ENCODE peak calls at places on chromosome 3, in five cellular contexts. O, A, Y, R and Z are unnamed samples.

GRCh38 chr3:13546667-13547171 is 2.2 kb upstream of the FBLN2 start:
- DNase-seq in O (no peak), A (peak), Y (peak), R (no peak), Z (peak)

GRCh38 chr3:173588547-173588946 is 191.0 kb downstream of the NLGN1 start:
- DNase-seq in O (no peak), A (no peak), Y (no peak), R (no peak), Z (no peak)

GRCh38 chr3:168341192-168341816 is 245.6 kb upstream of the GOLIM4 start:
- DNase-seq in O (no peak), A (no peak), Y (no peak), R (no peak), Z (peak)

GRCh38 chr3:37734886-37735285 is 126.8 kb upstream of the CTDSPL start:
- DNase-seq in O (no peak), A (no peak), Y (no peak), R (peak), Z (no peak)

GRCh38 chr3:151395806-151396205 is 11.3 kb upstream of the P2RY12 start:
- DNase-seq in O (no peak), A (no peak), Y (peak), R (no peak), Z (peak)

GRCh38 chr3:62559831-62560445 is 186.6 kb upstream of the FEZF2 start:
- DNase-seq in O (no peak), A (no peak), Y (peak), R (no peak), Z (peak)

GRCh38 chr3:49462222-49462621 is 7.8 kb upstream of the DAG1 start:
- DNase-seq in O (no peak), A (no peak), Y (peak), R (no peak), Z (peak)

GRCh38 chr3:106533097-106533496 is 664.3 kb upstream of the CBLB start:
- DNase-seq in O (no peak), A (no peak), Y (no peak), R (no peak), Z (no peak)

GRCh38 chr3:63351159-63352007 is 73.3 kb downstream of the SYNPR start:
- DNase-seq in O (peak), A (no peak), Y (peak), R (no peak), Z (peak)

GRCh38 chr3:46398186-46398955 is 8.5 kb downstream of the CCR5AS start:
- DNase-seq in O (no peak), A (no peak), Y (no peak), R (no peak), Z (no peak)

GRCh38 chr3:140910860-140911259 is 30.8 kb upstream of the SLC25A36 start:
- DNase-seq in O (peak), A (peak), Y (peak), R (peak), Z (peak)

GRCh38 chr3:97125902-97126499 is 311.6 kb downstream of the EPHA6 start:
- DNase-seq in O (no peak), A (peak), Y (no peak), R (no peak), Z (no peak)

GRCh38 chr3:136042608-136043221 is 77.2 kb downstream of the PPP2R3A start:
- DNase-seq in O (peak), A (no peak), Y (peak), R (no peak), Z (peak)

GRCh38 chr3:14876942-14877341 is 58.2 kb downstream of the FGD5 start:
- DNase-seq in O (no peak), A (no peak), Y (no peak), R (no peak), Z (no peak)
- H3K4me2 ChIP-seq in O (no peak), A (no peak), Y (no peak), R (no peak), Z (no peak)

GRCh38 chr3:70728311-70728710 is 415.9 kb upstream of the MDFIC2 start:
- DNase-seq in O (no peak), A (no peak), Y (no peak), R (no peak), Z (peak)
- H2BK12ac ChIP-seq in O (no peak), A (no peak), Y (no peak), R (no peak), Z (no peak)

GRCh38 chr3:116005404-116005803 is 382.1 kb downstream of the GAP43 start:
- DNase-seq in O (no peak), A (no peak), Y (no peak), R (no peak), Z (peak)
- H3K4me2 ChIP-seq in O (no peak), A (no peak), Y (no peak), R (no peak), Z (no peak)

GRCh38 chr3:188788621-188789081 is 383.1 kb upstream of the TPRG1 start:
- DNase-seq in O (no peak), A (no peak), Y (peak), R (no peak), Z (peak)
- H2BK12ac ChIP-seq in O (no peak), A (no peak), Y (no peak), R (no peak), Z (no peak)

GRCh38 chr3:196414469-196414868 is 17.8 kb downstream of the UBXN7 start:
- DNase-seq in O (no peak), A (no peak), Y (no peak), R (no peak), Z (peak)
- H3K4me2 ChIP-seq in O (no peak), A (no peak), Y (no peak), R (no peak), Z (no peak)

GRCh38 chr3:157226173-157226847 is 66.4 kb upstream of the CCNL1 start:
- DNase-seq in O (no peak), A (no peak), Y (no peak), R (no peak), Z (no peak)
- H2BK12ac ChIP-seq in O (no peak), A (no peak), Y (no peak), R (no peak), Z (no peak)

DNA sequence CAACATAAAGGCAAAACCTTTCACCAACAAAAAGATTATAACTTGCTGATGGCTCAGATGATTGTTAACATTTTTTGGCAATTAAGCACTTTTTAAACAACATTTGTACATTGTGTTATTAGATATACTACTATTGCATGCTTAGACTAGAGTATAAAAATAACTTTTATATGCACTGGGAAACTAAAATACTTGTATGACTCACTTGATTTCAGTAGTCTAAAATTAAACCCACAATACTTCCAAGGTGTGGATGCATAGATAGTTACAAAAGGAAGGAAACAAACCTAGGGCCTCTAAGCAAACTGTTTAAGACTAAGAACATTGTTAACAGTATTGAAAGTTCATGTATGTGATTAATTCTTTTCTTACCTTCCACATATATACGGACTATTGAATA is 1521.5 kb downstream of the OTOL1 start:
- DNase-seq in O (no peak), A (no peak), Y (no peak), R (no peak), Z (no peak)
- H3K4me2 ChIP-seq in O (no peak), A (no peak), Y (no peak), R (no peak), Z (no peak)

GRCh38 chr3:181369637-181370036 is 342.1 kb upstream of the SOX2 start:
- DNase-seq in O (no peak), A (no peak), Y (no peak), R (no peak), Z (no peak)
- H2BK12ac ChIP-seq in O (no peak), A (no peak), Y (no peak), R (no peak), Z (no peak)

DNA sequence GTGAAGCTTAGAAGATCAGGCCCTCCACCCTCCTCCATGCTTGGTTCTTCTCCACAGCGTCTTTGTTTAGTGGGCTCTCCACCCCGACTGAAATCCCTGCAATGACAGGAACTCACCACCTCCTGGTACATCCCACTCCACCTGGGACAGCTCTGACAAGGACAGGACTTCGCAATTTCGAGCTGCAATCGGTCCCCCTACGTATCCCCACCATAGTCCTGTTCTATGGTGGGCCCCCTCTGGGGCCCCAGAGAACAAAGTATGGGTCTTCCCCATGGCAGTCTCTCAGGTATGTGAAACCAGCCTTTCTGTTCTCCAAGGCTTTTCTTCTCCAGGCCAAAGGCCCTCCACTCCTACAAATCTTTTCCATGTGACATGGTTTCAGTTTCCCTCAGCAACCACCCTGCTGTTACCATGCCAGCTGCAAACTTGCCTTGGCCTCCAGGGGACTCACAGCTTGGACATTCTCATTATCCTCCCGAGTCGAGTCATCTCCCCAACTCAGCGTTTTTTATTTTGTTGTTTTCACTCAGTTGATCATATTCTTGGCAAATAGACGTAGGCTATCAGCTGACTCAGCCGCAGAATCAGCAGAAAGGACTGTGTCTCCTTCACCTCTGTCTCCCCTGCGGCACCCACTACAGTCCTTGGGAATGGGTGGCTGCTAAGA is 233.3 kb downstream of the OPA1 start:
- DNase-seq in O (no peak), A (no peak), Y (peak), R (no peak), Z (peak)
- H3K4me2 ChIP-seq in O (no peak), A (no peak), Y (no peak), R (no peak), Z (no peak)

DNA sequence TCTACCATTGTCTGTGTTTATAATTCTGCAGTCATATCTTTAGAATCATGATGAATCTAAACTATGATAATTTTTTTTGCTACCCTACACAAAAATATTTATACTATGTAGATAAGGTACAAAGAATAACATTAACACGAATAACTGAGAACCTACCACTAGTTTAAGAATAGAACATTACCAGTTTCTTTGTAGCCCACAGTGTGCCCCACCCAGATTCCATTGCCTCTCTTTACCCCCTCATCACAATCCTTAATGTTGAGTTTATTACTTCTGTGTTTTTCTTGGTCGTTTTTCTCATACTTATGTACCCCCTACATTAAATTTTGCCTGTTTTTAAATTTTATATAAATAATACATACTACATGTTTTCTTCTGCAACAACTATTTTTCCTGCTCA is 140.5 kb downstream of the BBX start:
- DNase-seq in O (no peak), A (no peak), Y (peak), R (no peak), Z (no peak)
- H2BK12ac ChIP-seq in O (no peak), A (no peak), Y (no peak), R (no peak), Z (no peak)